ENCODE peak calls at places on chromosomes 3 and 15, in nine cellular contexts. W, Z, L, Q, V, U, O, R and B are unnamed samples.

GRCh38 chr3:98110191-98110908 is 20.2 kb upstream of the OR5H1 start:
- DNase-seq in W (no peak), Z (no peak), L (no peak), Q (no peak), V (peak; percentile 9), U (no peak), O (no peak), R (no peak), B (no peak)

GRCh38 chr3:127685708-127686511 is 13.2 kb downstream of the ABTB1 start:
- DNase-seq in W (no peak), Z (no peak), L (no peak), Q (no peak), V (no peak), U (no peak), O (no peak), R (no peak), B (no peak)

GRCh38 chr3:76367281-76367680 is 581.9 kb upstream of the ZNF717 start:
- DNase-seq in W (no peak), Z (no peak), L (no peak), Q (no peak), V (no peak), U (no peak), O (no peak), R (no peak), B (peak; percentile 63)

GRCh38 chr3:151305081-151305777 is 11.4 kb downstream of the GPR87 start:
- DNase-seq in W (peak; percentile 35), Z (peak; percentile 97), L (peak; percentile 71), Q (no peak), V (peak; percentile 81), U (no peak), O (peak; percentile 30), R (no peak), B (peak; percentile 76)

GRCh38 chr3:45441570-45442313 is 53.4 kb downstream of the LARS2 start:
- DNase-seq in W (no peak), Z (no peak), L (no peak), Q (no peak), V (no peak), U (no peak), O (no peak), R (no peak), B (no peak)

GRCh38 chr3:152491922-152492321 is 223.2 kb downstream of the MBNL1 start:
- DNase-seq in W (no peak), Z (no peak), L (no peak), Q (no peak), V (no peak), U (no peak), O (no peak), R (no peak), B (no peak)

GRCh38 chr3:133821767-133822638 is 16.4 kb downstream of the SRPRB start:
- DNase-seq in W (peak; percentile 57), Z (peak; percentile 63), L (no peak), Q (no peak), V (peak; percentile 63), U (no peak), O (no peak), R (no peak), B (peak; percentile 59)

GRCh38 chr15:101439285-101439919 is 50.1 kb downstream of the PCSK6 start:
- DNase-seq in W (no peak), Z (no peak), L (no peak), Q (no peak), V (no peak), U (no peak), O (no peak), R (no peak), B (no peak)

GRCh38 chr3:145183261-145183660 is 977.7 kb downstream of the PLOD2 start:
- DNase-seq in W (no peak), Z (no peak), L (no peak), Q (no peak), V (no peak), U (no peak), O (no peak), R (no peak), B (no peak)

GRCh38 chr3:151439652-151440125 is 21.2 kb downstream of the IGSF10 start:
- DNase-seq in W (no peak), Z (peak; percentile 34), L (no peak), Q (no peak), V (peak; percentile 37), U (no peak), O (no peak), R (peak; percentile 24), B (peak; percentile 85)

GRCh38 chr3:8443829-8444791 is 57.5 kb upstream of the LMCD1 start:
- DNase-seq in W (peak; percentile 47), Z (peak; percentile 100), L (peak; percentile 90), Q (no peak), V (peak; percentile 68), U (no peak), O (no peak), R (no peak), B (peak; percentile 98)

GRCh38 chr15:100929641-100930042 is 10.5 kb downstream of the LRRK1 start:
- DNase-seq in W (no peak), Z (no peak), L (no peak), Q (no peak), V (peak; percentile 37), U (no peak), O (no peak), R (no peak), B (no peak)

GRCh38 chr15:67196672-67197363 is 57.6 kb downstream of the AAGAB start:
- DNase-seq in W (no peak), Z (peak; percentile 42), L (no peak), Q (no peak), V (no peak), U (no peak), O (no peak), R (no peak), B (no peak)

GRCh38 chr15:72579814-72580213 is 74.7 kb upstream of the GOLGA6B start:
- DNase-seq in W (no peak), Z (no peak), L (no peak), Q (no peak), V (no peak), U (no peak), O (no peak), R (no peak), B (no peak)

GRCh38 chr15:65115542-65115941 is 542 bp upstream of the UBAP1L start:
- DNase-seq in W (no peak), Z (no peak), L (no peak), Q (no peak), V (no peak), U (no peak), O (no peak), R (no peak), B (peak; percentile 97)

GRCh38 chr3:66233033-66233432 is 12.2 kb downstream of the SLC25A26 start:
- DNase-seq in W (no peak), Z (no peak), L (no peak), Q (no peak), V (no peak), U (no peak), O (no peak), R (no peak), B (no peak)

GRCh38 chr3:57009367-57009766 is 51.1 kb upstream of the SPATA12 start:
- DNase-seq in W (no peak), Z (no peak), L (no peak), Q (no peak), V (no peak), U (no peak), O (no peak), R (no peak), B (no peak)